ENCODE peak calls at places on chromosome 5, in ten cellular contexts. F is CD4-positive, alpha-beta T cell; X is A549; O is body of pancreas; W is cardiac muscle cell; Q is heart left ventricle; R is left ventricle myocardium inferior; Z is psoas muscle; E is sigmoid colon; S is lower lobe of right lung. Y is an unnamed sample.

GRCh38 chr5:66994790-66995189 is 201.8 kb downstream of the CD180 start:
- DNase-seq in F (no peak), X (peak), O (no peak), W (no peak), Q (no peak), R (no peak), Z (no peak), E (no peak), S (no peak), Y (no peak)

GRCh38 chr5:157063776-157064430 is 5.0 kb upstream of the HAVCR1 start:
- DNase-seq in F (no peak), X (no peak), O (no peak), W (no peak), Q (no peak), R (no peak), Z (no peak), E (no peak), S (no peak), Y (no peak)

GRCh38 chr5:181265092-181265671 is 4.2 kb upstream of the TRIM52 start:
- DNase-seq in F (no peak), X (no peak), O (no peak), W (no peak), Q (no peak), R (no peak), Z (no peak), E (no peak), S (no peak), Y (no peak)

GRCh38 chr5:159581502-159582249 is 251.4 kb upstream of the IL12B start:
- DNase-seq in F (no peak), X (peak), O (peak), W (peak), Q (peak), R (no peak), Z (no peak), E (no peak), S (no peak), Y (peak)

GRCh38 chr5:65062684-65063083 is 294.0 kb downstream of the CWC27 start:
- DNase-seq in F (no peak), X (peak), O (no peak), W (no peak), Q (peak), R (no peak), Z (peak), E (peak), S (no peak), Y (peak)

GRCh38 chr5:154203798-154204578 is 13.5 kb downstream of the GALNT10 start:
- DNase-seq in F (no peak), X (no peak), O (no peak), W (no peak), Q (no peak), R (no peak), Z (no peak), E (no peak), S (no peak), Y (no peak)

GRCh38 chr5:131521252-131521651 is 113.8 kb downstream of the RAPGEF6 start:
- DNase-seq in F (no peak), X (no peak), O (no peak), W (no peak), Q (no peak), R (no peak), Z (no peak), E (no peak), S (no peak), Y (peak)

GRCh38 chr5:66646570-66646969 is 50.4 kb downstream of the MAST4 start:
- DNase-seq in F (no peak), X (no peak), O (no peak), W (no peak), Q (no peak), R (no peak), Z (no peak), E (no peak), S (no peak), Y (peak)

GRCh38 chr5:153938131-153938842 is 100.4 kb downstream of the FAM114A2 start:
- DNase-seq in F (no peak), X (no peak), O (no peak), W (no peak), Q (no peak), R (no peak), Z (no peak), E (no peak), S (no peak), Y (no peak)

GRCh38 chr5:14250094-14250777 is 107.1 kb downstream of the TRIO start:
- DNase-seq in F (no peak), X (no peak), O (peak), W (no peak), Q (peak), R (peak), Z (peak), E (peak), S (peak), Y (peak)

GRCh38 chr5:121691478-121691877 is 160.2 kb upstream of the FTMT start:
- DNase-seq in F (no peak), X (no peak), O (no peak), W (peak), Q (no peak), R (no peak), Z (no peak), E (no peak), S (no peak), Y (no peak)

GRCh38 chr5:98307811-98308210 is 465.7 kb upstream of the RGMB start:
- DNase-seq in F (no peak), X (no peak), O (no peak), W (no peak), Q (no peak), R (no peak), Z (no peak), E (no peak), S (no peak), Y (peak)

GRCh38 chr5:140658870-140659269 is 5.8 kb upstream of the WDR55 start:
- DNase-seq in F (no peak), X (no peak), O (no peak), W (no peak), Q (no peak), R (no peak), Z (no peak), E (no peak), S (no peak), Y (no peak)

GRCh38 chr5:145347026-145347616 is 488.0 kb downstream of the PRELID2 start:
- DNase-seq in F (no peak), X (no peak), O (no peak), W (peak), Q (no peak), R (no peak), Z (no peak), E (no peak), S (no peak), Y (peak)

GRCh38 chr5:128163991-128164390 is 80.4 kb downstream of the SLC12A2 start:
- DNase-seq in F (no peak), X (no peak), O (no peak), W (no peak), Q (no peak), R (no peak), Z (no peak), E (no peak), S (no peak), Y (peak)

GRCh38 chr5:106730912-106731311 is 939.8 kb downstream of the EFNA5 start:
- DNase-seq in F (no peak), X (no peak), O (no peak), W (no peak), Q (no peak), R (no peak), Z (no peak), E (no peak), S (no peak), Y (no peak)

GRCh38 chr5:52452098-52452497 is 335.6 kb upstream of the ITGA1 start:
- DNase-seq in F (no peak), X (no peak), O (no peak), W (no peak), Q (no peak), R (no peak), Z (no peak), E (no peak), S (no peak), Y (no peak)

GRCh38 chr5:76041863-76042262 is 41.3 kb upstream of the SV2C start:
- DNase-seq in F (no peak), X (no peak), O (no peak), W (peak), Q (no peak), R (no peak), Z (no peak), E (no peak), S (no peak), Y (no peak)

GRCh38 chr5:82165740-82166530 is 112.2 kb downstream of the RPS23 start:
- DNase-seq in F (peak), X (peak), O (peak), W (peak), Q (peak), R (peak), Z (peak), E (peak), S (peak), Y (peak)

GRCh38 chr5:146006470-146006869 is 70.1 kb downstream of the SH3RF2 start:
- DNase-seq in F (no peak), X (no peak), O (no peak), W (no peak), Q (no peak), R (no peak), Z (no peak), E (no peak), S (no peak), Y (no peak)

GRCh38 chr5:179623906-179624741 is 653 bp upstream of the HNRNPH1 start:
- DNase-seq in F (peak), X (no peak), O (no peak), W (no peak), Q (no peak), R (peak), Z (no peak), E (peak), S (peak), Y (peak)

GRCh38 chr5:62144395-62145022 is 161.5 kb upstream of the KIF2A start:
- DNase-seq in F (no peak), X (no peak), O (peak), W (no peak), Q (no peak), R (no peak), Z (no peak), E (no peak), S (peak), Y (peak)

GRCh38 chr5:160473736-160474483 is 52.3 kb downstream of the PTTG1 start:
- DNase-seq in F (no peak), X (no peak), O (no peak), W (no peak), Q (no peak), R (no peak), Z (no peak), E (no peak), S (no peak), Y (no peak)

GRCh38 chr5:142426129-142426641 is 101.4 kb upstream of the SPRY4 start:
- DNase-seq in F (peak), X (no peak), O (no peak), W (no peak), Q (peak), R (peak), Z (peak), E (peak), S (no peak), Y (peak)

GRCh38 chr5:142900926-142901325 is 130.7 kb downstream of the ARHGAP26 start:
- DNase-seq in F (no peak), X (no peak), O (no peak), W (no peak), Q (no peak), R (no peak), Z (no peak), E (no peak), S (no peak), Y (peak)

GRCh38 chr5:137491121-137491520 is 8.0 kb downstream of the SPOCK1 start:
- DNase-seq in F (no peak), X (no peak), O (no peak), W (no peak), Q (no peak), R (no peak), Z (no peak), E (no peak), S (no peak), Y (peak)

GRCh38 chr5:73565969-73566547 is 515 bp downstream of the UTP15 start:
- DNase-seq in F (no peak), X (no peak), O (no peak), W (no peak), Q (no peak), R (no peak), Z (no peak), E (no peak), S (no peak), Y (peak)

GRCh38 chr5:72988769-72989168 is 32.9 kb downstream of the FCHO2 start:
- DNase-seq in F (no peak), X (no peak), O (no peak), W (no peak), Q (no peak), R (no peak), Z (no peak), E (no peak), S (no peak), Y (peak)

GRCh38 chr5:153617190-153617589 is 126.7 kb downstream of the GRIA1 start:
- DNase-seq in F (no peak), X (no peak), O (no peak), W (no peak), Q (no peak), R (no peak), Z (no peak), E (no peak), S (no peak), Y (peak)

GRCh38 chr5:180367991-180368390 is 14.9 kb upstream of the GFPT2 start:
- DNase-seq in F (no peak), X (no peak), O (no peak), W (no peak), Q (no peak), R (no peak), Z (no peak), E (no peak), S (no peak), Y (no peak)

GRCh38 chr5:179323026-179323571 is 22.2 kb downstream of the ADAMTS2 start:
- DNase-seq in F (no peak), X (no peak), O (no peak), W (no peak), Q (peak), R (no peak), Z (peak), E (peak), S (peak), Y (no peak)

GRCh38 chr5:151758141-151758429 is 346 bp downstream of the ATOX1 start:
- DNase-seq in F (no peak), X (peak), O (no peak), W (no peak), Q (peak), R (no peak), Z (no peak), E (peak), S (peak), Y (no peak)

GRCh38 chr5:179827684-179828083 is 7.0 kb downstream of the SQSTM1 start:
- DNase-seq in F (no peak), X (peak), O (no peak), W (no peak), Q (no peak), R (no peak), Z (no peak), E (peak), S (peak), Y (no peak)

GRCh38 chr5:38515081-38515480 is 41.4 kb downstream of the LIFR start:
- DNase-seq in F (no peak), X (no peak), O (no peak), W (no peak), Q (no peak), R (no peak), Z (no peak), E (no peak), S (no peak), Y (no peak)

GRCh38 chr5:177471610-177472356 is 1.7 kb downstream of the DBN1 start:
- DNase-seq in F (no peak), X (no peak), O (no peak), W (no peak), Q (peak), R (peak), Z (peak), E (peak), S (no peak), Y (peak)

GRCh38 chr5:82991678-82992323 is 85.4 kb downstream of the TMEM167A start:
- DNase-seq in F (no peak), X (no peak), O (no peak), W (no peak), Q (no peak), R (no peak), Z (no peak), E (no peak), S (no peak), Y (peak)

GRCh38 chr5:131394128-131394527 is 130.3 kb downstream of the CDC42SE2 start:
- DNase-seq in F (peak), X (no peak), O (peak), W (no peak), Q (no peak), R (no peak), Z (no peak), E (no peak), S (no peak), Y (peak)

GRCh38 chr5:146290318-146290717 is 48.3 kb upstream of the POU4F3 start:
- DNase-seq in F (no peak), X (no peak), O (no peak), W (no peak), Q (no peak), R (no peak), Z (no peak), E (no peak), S (no peak), Y (peak)

DNA sequence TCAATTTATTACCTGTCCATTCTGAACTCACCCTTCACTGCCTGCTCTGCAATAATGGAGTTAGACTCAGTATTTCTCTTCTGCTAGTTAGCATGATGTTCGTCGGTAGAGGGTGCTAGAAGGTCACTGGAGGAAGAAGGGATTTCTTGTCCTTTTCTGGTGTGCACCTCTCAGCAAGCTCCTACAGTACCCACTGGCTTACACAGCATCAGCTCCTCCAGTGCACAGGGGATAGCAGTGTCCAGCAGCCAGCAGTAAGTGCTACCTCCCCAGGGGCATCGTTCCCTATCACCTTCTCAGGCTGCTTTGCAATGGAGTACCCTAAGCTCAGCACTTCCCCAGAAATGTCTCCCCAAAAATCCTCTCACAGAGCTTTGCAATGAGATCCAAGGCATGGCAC is 45.9 kb upstream of the APC start:
- DNase-seq in F (no peak), X (peak), O (peak), W (no peak), Q (no peak), R (no peak), Z (no peak), E (no peak), S (no peak), Y (no peak)
- TF ChIP-seq CTCF in F (no peak), X (peak), O (peak), W (peak), Q (peak), R (peak), Z (no peak), E (no peak), S (peak), Y (no peak)

DNA sequence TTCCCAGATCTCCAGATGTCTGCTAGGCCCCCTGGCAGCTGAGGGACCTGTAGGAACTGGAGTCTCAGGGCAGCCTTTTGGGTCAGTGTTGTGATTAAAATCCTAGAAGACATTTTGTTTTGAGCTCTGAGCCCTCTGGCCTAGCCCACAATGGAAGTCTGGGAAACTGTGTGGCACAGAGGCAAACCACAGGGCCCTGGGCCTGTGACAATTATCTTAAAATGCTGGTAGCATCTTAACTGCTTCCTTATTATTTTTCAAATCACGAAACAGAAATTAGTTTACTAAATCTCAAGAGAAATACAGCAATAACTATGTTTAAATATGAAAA is 125.5 kb downstream of the STARD4 start:
- DNase-seq in F (no peak), X (no peak), O (no peak), W (no peak), Q (no peak), R (no peak), Z (no peak), E (no peak), S (no peak), Y (no peak)
- H3K27ac ChIP-seq in F (no peak), X (no peak), O (no peak), W (no peak), Q (no peak), R (no peak), Z (no peak), E (no peak), S (no peak), Y (no peak)

GRCh38 chr5:5490774-5491347 is 68.4 kb downstream of the ICE1 start:
- DNase-seq in F (no peak), X (no peak), O (no peak), W (no peak), Q (no peak), R (no peak), Z (no peak), E (no peak), S (no peak), Y (no peak)

GRCh38 chr5:5492087-5492933 is 69.8 kb downstream of the ICE1 start:
- DNase-seq in F (peak), X (peak), O (peak), W (peak), Q (no peak), R (no peak), Z (no peak), E (no peak), S (no peak), Y (peak)

GRCh38 chr5:5497132-5497748 is 74.8 kb downstream of the ICE1 start:
- DNase-seq in F (no peak), X (peak), O (peak), W (peak), Q (peak), R (peak), Z (peak), E (peak), S (no peak), Y (peak)

GRCh38 chr5:5494489-5495402 is 72.3 kb downstream of the ICE1 start:
- DNase-seq in F (peak), X (no peak), O (peak), W (peak), Q (peak), R (peak), Z (peak), E (peak), S (peak), Y (peak)
- TF ChIP-seq CTCF in F (no peak), X (no peak), O (no peak), W (no peak), Q (no peak), R (no peak), Z (no peak), E (no peak), S (no peak), Y (no peak)

GRCh38 chr5:35656721-35657120 is 39.1 kb downstream of the SPEF2 start:
- DNase-seq in F (no peak), X (no peak), O (no peak), W (peak), Q (no peak), R (no peak), Z (no peak), E (no peak), S (no peak), Y (peak)
- H3K27ac ChIP-seq in F (no peak), X (no peak), O (no peak), W (no peak), Q (no peak), R (no peak), Z (no peak), E (no peak), S (no peak), Y (no peak)

GRCh38 chr5:92687793-92688467 is 893.1 kb downstream of the NR2F1-AS1 start:
- DNase-seq in F (no peak), X (peak), O (no peak), W (peak), Q (no peak), R (no peak), Z (no peak), E (no peak), S (no peak), Y (peak)
- TF ChIP-seq CTCF in F (no peak), X (peak), O (no peak), W (peak), Q (no peak), R (peak), Z (no peak), E (no peak), S (no peak), Y (peak)

GRCh38 chr5:5071554-5071953 is 68.6 kb upstream of the ADAMTS16 start:
- DNase-seq in F (no peak), X (no peak), O (no peak), W (peak), Q (no peak), R (no peak), Z (no peak), E (no peak), S (no peak), Y (no peak)

GRCh38 chr5:5079871-5080270 is 60.3 kb upstream of the ADAMTS16 start:
- DNase-seq in F (no peak), X (no peak), O (no peak), W (no peak), Q (no peak), R (no peak), Z (no peak), E (no peak), S (no peak), Y (no peak)

GRCh38 chr5:5080790-5081189 is 59.3 kb upstream of the ADAMTS16 start:
- DNase-seq in F (no peak), X (no peak), O (no peak), W (no peak), Q (no peak), R (no peak), Z (no peak), E (no peak), S (no peak), Y (no peak)

GRCh38 chr5:5078009-5078897 is 61.9 kb upstream of the ADAMTS16 start:
- DNase-seq in F (no peak), X (no peak), O (no peak), W (no peak), Q (no peak), R (no peak), Z (no peak), E (no peak), S (no peak), Y (no peak)

DNA sequence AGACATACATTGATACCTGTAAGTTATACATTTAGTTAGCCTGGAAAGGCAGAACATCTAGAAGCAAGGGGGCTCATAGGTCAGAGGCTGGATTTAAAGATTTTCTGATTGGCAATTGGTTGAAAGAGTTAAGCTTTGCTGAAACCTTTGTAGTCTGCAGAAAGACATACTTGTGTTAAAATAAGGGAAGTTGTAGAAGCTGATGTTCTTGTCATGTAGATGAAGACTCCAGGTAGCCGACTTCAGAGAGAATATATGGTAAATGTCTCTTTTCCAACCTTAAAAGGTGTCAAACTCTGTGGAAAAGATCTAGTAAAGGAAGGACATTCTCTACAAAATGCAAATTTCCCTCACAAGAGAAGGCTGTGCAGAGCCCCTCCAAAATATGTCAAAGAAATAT is 62.9 kb upstream of the ADAMTS16 start:
- DNase-seq in F (no peak), X (no peak), O (no peak), W (no peak), Q (no peak), R (no peak), Z (no peak), E (no peak), S (no peak), Y (no peak)
- H3K27ac ChIP-seq in F (no peak), X (no peak), O (no peak), W (no peak), Q (no peak), R (no peak), Z (no peak), E (no peak), S (no peak), Y (no peak)